ENCODE peak calls at places on chromosomes 4 and X, in six cellular contexts. One of them, this sample, is unnamed.

GRCh38 chr4:146095091-146095690 is 80.3 kb upstream of the LSM6 start:
- DNase-seq in mammary epithelial cell: peak; percentile 35
- DNase-seq in neural progenitor cell: peak; percentile 82
- DNase-seq in CD4-positive, CD25-positive, alpha-beta regulatory T cell: peak; percentile 3
- DNase-seq in foreskin fibroblast: peak; percentile 37
- DNase-seq in spleen: no peak
- DNase-seq in this sample: no peak

GRCh38 chr4:53908661-53909078 is 155.7 kb downstream of the CHIC2 start:
- DNase-seq in neural progenitor cell: peak; percentile 76
- DNase-seq in spleen: no peak
- DNase-seq in CD4-positive, CD25-positive, alpha-beta regulatory T cell: no peak
- DNase-seq in mammary epithelial cell: peak; percentile 86
- DNase-seq in foreskin fibroblast: peak; percentile 90
- DNase-seq in this sample: peak; percentile 79

GRCh38 chr4:141815646-141816045 is 179.3 kb downstream of the IL15 start:
- DNase-seq in CD4-positive, CD25-positive, alpha-beta regulatory T cell: no peak
- DNase-seq in neural progenitor cell: no peak
- DNase-seq in spleen: no peak
- DNase-seq in mammary epithelial cell: no peak
- DNase-seq in foreskin fibroblast: no peak
- DNase-seq in this sample: no peak

GRCh38 chr4:3243066-3243775 is 5.7 kb upstream of the MSANTD1 start:
- DNase-seq in CD4-positive, CD25-positive, alpha-beta regulatory T cell: no peak
- DNase-seq in spleen: no peak
- DNase-seq in mammary epithelial cell: no peak
- DNase-seq in neural progenitor cell: no peak
- DNase-seq in foreskin fibroblast: no peak
- DNase-seq in this sample: no peak

GRCh38 chrX:98523026-98523425 is 1639.3 kb downstream of the RPA4 start:
- DNase-seq in CD4-positive, CD25-positive, alpha-beta regulatory T cell: no peak
- DNase-seq in spleen: no peak
- DNase-seq in foreskin fibroblast: no peak
- DNase-seq in neural progenitor cell: peak; percentile 27
- DNase-seq in mammary epithelial cell: no peak
- DNase-seq in this sample: no peak

GRCh38 chr4:31620476-31620875 is 900.3 kb downstream of the PCDH7 start:
- DNase-seq in mammary epithelial cell: no peak
- DNase-seq in neural progenitor cell: no peak
- DNase-seq in foreskin fibroblast: no peak
- DNase-seq in spleen: no peak
- DNase-seq in CD4-positive, CD25-positive, alpha-beta regulatory T cell: no peak
- DNase-seq in this sample: no peak

GRCh38 chrX:48945517-48946348 is 11.7 kb downstream of the OTUD5 start:
- DNase-seq in mammary epithelial cell: peak; percentile 27
- DNase-seq in neural progenitor cell: peak; percentile 74
- DNase-seq in spleen: peak; percentile 88
- DNase-seq in CD4-positive, CD25-positive, alpha-beta regulatory T cell: peak; percentile 30
- DNase-seq in foreskin fibroblast: peak; percentile 26
- DNase-seq in this sample: no peak

GRCh38 chrX:8815460-8816065 is 14.4 kb upstream of the FAM9A start:
- DNase-seq in neural progenitor cell: peak; percentile 66
- DNase-seq in CD4-positive, CD25-positive, alpha-beta regulatory T cell: no peak
- DNase-seq in spleen: no peak
- DNase-seq in foreskin fibroblast: peak; percentile 13
- DNase-seq in mammary epithelial cell: peak; percentile 33
- DNase-seq in this sample: no peak

GRCh38 chr4:140568507-140569306 is at the start of gene UCP1:
- DNase-seq in spleen: no peak
- DNase-seq in neural progenitor cell: peak; percentile 81
- DNase-seq in foreskin fibroblast: peak; percentile 4
- DNase-seq in CD4-positive, CD25-positive, alpha-beta regulatory T cell: no peak
- DNase-seq in mammary epithelial cell: no peak
- DNase-seq in this sample: no peak

GRCh38 chr4:157294575-157294974 is 74.0 kb downstream of the GRIA2 start:
- DNase-seq in neural progenitor cell: no peak
- DNase-seq in spleen: no peak
- DNase-seq in mammary epithelial cell: no peak
- DNase-seq in foreskin fibroblast: no peak
- DNase-seq in CD4-positive, CD25-positive, alpha-beta regulatory T cell: no peak
- DNase-seq in this sample: no peak

GRCh38 chr4:75555294-75556164 is at the start of gene ODAPH:
- DNase-seq in spleen: no peak
- DNase-seq in foreskin fibroblast: peak; percentile 1
- DNase-seq in mammary epithelial cell: peak; percentile 90
- DNase-seq in neural progenitor cell: no peak
- DNase-seq in CD4-positive, CD25-positive, alpha-beta regulatory T cell: no peak
- DNase-seq in this sample: no peak

GRCh38 chr4:169682360-169683047 is 62.1 kb downstream of the CLCN3 start:
- DNase-seq in neural progenitor cell: no peak
- DNase-seq in CD4-positive, CD25-positive, alpha-beta regulatory T cell: no peak
- DNase-seq in foreskin fibroblast: peak; percentile 12
- DNase-seq in mammary epithelial cell: no peak
- DNase-seq in spleen: no peak
- DNase-seq in this sample: peak; percentile 36

GRCh38 chr4:144356941-144357381 is 216.4 kb upstream of the GYPA start:
- DNase-seq in neural progenitor cell: peak; percentile 65
- DNase-seq in CD4-positive, CD25-positive, alpha-beta regulatory T cell: no peak
- DNase-seq in foreskin fibroblast: no peak
- DNase-seq in mammary epithelial cell: no peak
- DNase-seq in spleen: no peak
- DNase-seq in this sample: no peak

GRCh38 chr4:20538922-20539321 is 161.3 kb upstream of the PACRGL start:
- DNase-seq in mammary epithelial cell: no peak
- DNase-seq in neural progenitor cell: no peak
- DNase-seq in spleen: no peak
- DNase-seq in foreskin fibroblast: no peak
- DNase-seq in CD4-positive, CD25-positive, alpha-beta regulatory T cell: no peak
- DNase-seq in this sample: no peak

GRCh38 chr4:119666653-119667091 is 38.1 kb upstream of the PDE5A start:
- DNase-seq in mammary epithelial cell: no peak
- DNase-seq in neural progenitor cell: peak; percentile 44
- DNase-seq in spleen: no peak
- DNase-seq in foreskin fibroblast: no peak
- DNase-seq in CD4-positive, CD25-positive, alpha-beta regulatory T cell: no peak
- DNase-seq in this sample: no peak

GRCh38 chr4:93016350-93016749 is 712.6 kb downstream of the GRID2 start:
- DNase-seq in mammary epithelial cell: no peak
- DNase-seq in CD4-positive, CD25-positive, alpha-beta regulatory T cell: no peak
- DNase-seq in neural progenitor cell: no peak
- DNase-seq in spleen: no peak
- DNase-seq in foreskin fibroblast: no peak
- DNase-seq in this sample: no peak

GRCh38 chr4:38531126-38531737 is 132.8 kb upstream of the KLF3 start:
- DNase-seq in spleen: no peak
- DNase-seq in mammary epithelial cell: no peak
- DNase-seq in CD4-positive, CD25-positive, alpha-beta regulatory T cell: no peak
- DNase-seq in foreskin fibroblast: no peak
- DNase-seq in neural progenitor cell: peak; percentile 45
- DNase-seq in this sample: no peak

GRCh38 chr4:29805871-29806480 is 914.2 kb upstream of the PCDH7 start:
- DNase-seq in foreskin fibroblast: no peak
- DNase-seq in spleen: no peak
- DNase-seq in mammary epithelial cell: no peak
- DNase-seq in CD4-positive, CD25-positive, alpha-beta regulatory T cell: no peak
- DNase-seq in neural progenitor cell: no peak
- DNase-seq in this sample: no peak

GRCh38 chr4:38562751-38563198 is 101.2 kb upstream of the KLF3 start:
- DNase-seq in spleen: no peak
- DNase-seq in CD4-positive, CD25-positive, alpha-beta regulatory T cell: no peak
- DNase-seq in mammary epithelial cell: peak; percentile 39
- DNase-seq in neural progenitor cell: no peak
- DNase-seq in foreskin fibroblast: no peak
- DNase-seq in this sample: no peak

GRCh38 chr4:89245459-89245858 is 62.1 kb downstream of the GPRIN3 start:
- DNase-seq in spleen: no peak
- DNase-seq in CD4-positive, CD25-positive, alpha-beta regulatory T cell: no peak
- DNase-seq in foreskin fibroblast: no peak
- DNase-seq in mammary epithelial cell: no peak
- DNase-seq in neural progenitor cell: no peak
- DNase-seq in this sample: no peak

GRCh38 chr4:15003891-15004700 is 1.8 kb downstream of the CPEB2 start:
- DNase-seq in mammary epithelial cell: peak; percentile 32
- DNase-seq in spleen: peak; percentile 95
- DNase-seq in foreskin fibroblast: no peak
- DNase-seq in neural progenitor cell: peak; percentile 73
- DNase-seq in CD4-positive, CD25-positive, alpha-beta regulatory T cell: peak; percentile 56
- DNase-seq in this sample: no peak

GRCh38 chr4:30605616-30606015 is 114.6 kb upstream of the PCDH7 start:
- DNase-seq in CD4-positive, CD25-positive, alpha-beta regulatory T cell: no peak
- DNase-seq in foreskin fibroblast: no peak
- DNase-seq in neural progenitor cell: no peak
- DNase-seq in spleen: no peak
- DNase-seq in mammary epithelial cell: no peak
- DNase-seq in this sample: no peak

GRCh38 chrX:19386679-19387078 is 43.0 kb downstream of the PDHA1 start:
- DNase-seq in neural progenitor cell: no peak
- DNase-seq in CD4-positive, CD25-positive, alpha-beta regulatory T cell: no peak
- DNase-seq in spleen: no peak
- DNase-seq in mammary epithelial cell: no peak
- DNase-seq in foreskin fibroblast: no peak
- DNase-seq in this sample: no peak

GRCh38 chrX:143663755-143664154 is 27.9 kb upstream of the SLITRK4 start:
- DNase-seq in CD4-positive, CD25-positive, alpha-beta regulatory T cell: no peak
- DNase-seq in neural progenitor cell: no peak
- DNase-seq in mammary epithelial cell: no peak
- DNase-seq in foreskin fibroblast: no peak
- DNase-seq in spleen: no peak
- DNase-seq in this sample: no peak

GRCh38 chrX:110703641-110704040 is 92.0 kb downstream of the CHRDL1 start:
- DNase-seq in foreskin fibroblast: no peak
- DNase-seq in mammary epithelial cell: no peak
- DNase-seq in neural progenitor cell: no peak
- DNase-seq in spleen: no peak
- DNase-seq in CD4-positive, CD25-positive, alpha-beta regulatory T cell: no peak
- DNase-seq in this sample: no peak
- H3K4me3 ChIP-seq in foreskin fibroblast: no peak overlapping the region
- H3K4me3 ChIP-seq in mammary epithelial cell: no peak overlapping the region
- H3K4me3 ChIP-seq in neural progenitor cell: no peak overlapping the region
- H3K4me3 ChIP-seq in spleen: no peak overlapping the region
- H3K4me3 ChIP-seq in CD4-positive, CD25-positive, alpha-beta regulatory T cell: no peak overlapping the region
- H3K4me3 ChIP-seq in this sample: no peak overlapping the region

GRCh38 chr4:107736924-107737448 is 17.0 kb upstream of the PAPSS1 start:
- DNase-seq in neural progenitor cell: peak; percentile 81
- DNase-seq in CD4-positive, CD25-positive, alpha-beta regulatory T cell: peak; percentile 28
- DNase-seq in foreskin fibroblast: peak; percentile 42
- DNase-seq in spleen: no peak
- DNase-seq in mammary epithelial cell: no peak
- DNase-seq in this sample: no peak

GRCh38 chr4:107737470-107737869 is 17.4 kb upstream of the PAPSS1 start:
- DNase-seq in spleen: no peak
- DNase-seq in neural progenitor cell: no peak
- DNase-seq in CD4-positive, CD25-positive, alpha-beta regulatory T cell: no peak
- DNase-seq in foreskin fibroblast: no peak
- DNase-seq in mammary epithelial cell: no peak
- DNase-seq in this sample: no peak

GRCh38 chr4:107733431-107733925 is 13.4 kb upstream of the PAPSS1 start:
- DNase-seq in CD4-positive, CD25-positive, alpha-beta regulatory T cell: no peak
- DNase-seq in neural progenitor cell: no peak
- DNase-seq in foreskin fibroblast: no peak
- DNase-seq in spleen: no peak
- DNase-seq in mammary epithelial cell: no peak
- DNase-seq in this sample: no peak

GRCh38 chr4:107736037-107736436 is 16.0 kb upstream of the PAPSS1 start:
- DNase-seq in foreskin fibroblast: no peak
- DNase-seq in CD4-positive, CD25-positive, alpha-beta regulatory T cell: no peak
- DNase-seq in mammary epithelial cell: no peak
- DNase-seq in neural progenitor cell: no peak
- DNase-seq in spleen: no peak
- DNase-seq in this sample: no peak

GRCh38 chr4:107734120-107734519 is 14.1 kb upstream of the PAPSS1 start:
- DNase-seq in CD4-positive, CD25-positive, alpha-beta regulatory T cell: no peak
- DNase-seq in mammary epithelial cell: no peak
- DNase-seq in neural progenitor cell: peak; percentile 74
- DNase-seq in foreskin fibroblast: no peak
- DNase-seq in spleen: no peak
- DNase-seq in this sample: no peak
- H3K4me3 ChIP-seq in CD4-positive, CD25-positive, alpha-beta regulatory T cell: no peak overlapping the region
- H3K4me3 ChIP-seq in mammary epithelial cell: no peak overlapping the region
- H3K4me3 ChIP-seq in neural progenitor cell: no peak overlapping the region
- H3K4me3 ChIP-seq in foreskin fibroblast: no peak overlapping the region
- H3K4me3 ChIP-seq in spleen: no peak overlapping the region
- H3K4me3 ChIP-seq in this sample: no peak overlapping the region

DNA sequence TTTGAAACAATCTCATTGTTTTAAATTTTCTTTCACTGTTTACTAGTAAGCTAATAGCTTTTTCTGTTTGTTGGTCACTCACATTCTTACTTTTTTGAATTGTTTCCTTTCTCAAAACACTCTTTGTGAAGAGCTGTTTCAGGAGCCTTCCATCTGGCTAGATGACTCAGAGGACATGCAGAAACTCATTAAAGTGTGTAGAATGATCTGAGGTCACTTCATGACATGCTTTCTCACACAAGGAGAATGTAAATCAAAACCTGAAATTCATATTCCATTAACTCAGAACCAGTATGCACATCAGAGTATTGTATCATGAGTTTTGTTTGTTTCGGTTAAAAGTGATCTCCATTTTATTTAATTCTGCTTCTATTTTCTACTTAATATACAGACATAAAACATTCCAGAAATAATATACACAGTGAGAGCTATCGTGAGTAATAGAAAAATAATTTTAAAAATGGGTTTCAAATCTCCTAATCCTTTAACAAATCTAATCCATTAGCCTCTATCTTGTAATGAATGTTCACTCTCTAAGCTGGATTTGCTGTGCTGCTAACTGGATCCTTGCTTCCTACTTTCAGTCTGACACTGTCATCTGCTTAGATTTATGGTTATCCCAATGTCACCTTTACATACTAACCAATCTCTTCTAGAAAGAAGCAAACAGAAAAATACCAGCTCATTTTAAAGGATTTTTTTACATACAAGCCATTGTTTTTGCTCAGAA is 449.6 kb downstream of the FSTL5 start:
- DNase-seq in neural progenitor cell: no peak
- DNase-seq in spleen: no peak
- DNase-seq in foreskin fibroblast: peak; percentile 84
- DNase-seq in CD4-positive, CD25-positive, alpha-beta regulatory T cell: no peak
- DNase-seq in mammary epithelial cell: peak; percentile 95
- DNase-seq in this sample: peak; percentile 53
- H3K4me3 ChIP-seq in neural progenitor cell: no peak overlapping the region
- H3K4me3 ChIP-seq in spleen: no peak overlapping the region
- H3K4me3 ChIP-seq in foreskin fibroblast: no peak overlapping the region
- H3K4me3 ChIP-seq in CD4-positive, CD25-positive, alpha-beta regulatory T cell: no peak overlapping the region
- H3K4me3 ChIP-seq in mammary epithelial cell: peak overlapping the region; percentile 9
- H3K4me3 ChIP-seq in this sample: no peak overlapping the region

DNA sequence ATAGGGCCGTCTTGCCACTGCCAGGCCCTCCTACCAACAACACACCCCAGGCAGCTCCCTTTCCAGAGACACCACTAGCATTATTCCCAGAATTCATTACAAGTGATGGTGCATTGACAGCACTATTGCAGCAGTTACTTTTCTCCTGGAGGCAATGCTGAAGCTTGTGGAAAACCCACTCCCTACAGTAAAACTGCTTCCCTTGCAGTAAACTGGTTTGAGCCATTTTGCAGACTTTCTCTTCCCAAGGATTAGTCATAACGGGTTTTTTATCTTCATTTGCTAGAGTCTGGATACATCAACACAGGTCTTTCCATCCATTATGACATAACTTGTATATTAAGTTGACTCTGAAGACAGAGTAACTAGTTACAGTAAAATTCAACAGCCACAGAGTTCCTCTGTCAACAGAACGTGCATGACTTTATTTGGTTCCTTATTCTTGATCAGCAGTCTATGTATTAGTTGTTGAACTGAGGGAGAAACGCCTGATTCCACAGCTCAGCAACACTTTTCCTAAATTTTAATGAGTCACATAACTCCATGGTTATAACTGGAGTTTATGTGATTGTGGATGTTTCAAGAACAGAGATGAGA is 2.2 kb downstream of the ANKRD50 start:
- DNase-seq in mammary epithelial cell: peak; percentile 27
- DNase-seq in CD4-positive, CD25-positive, alpha-beta regulatory T cell: no peak
- DNase-seq in spleen: no peak
- DNase-seq in neural progenitor cell: peak; percentile 1
- DNase-seq in foreskin fibroblast: no peak
- DNase-seq in this sample: no peak
- H3K4me3 ChIP-seq in mammary epithelial cell: peak overlapping the region; percentile 80
- H3K4me3 ChIP-seq in CD4-positive, CD25-positive, alpha-beta regulatory T cell: no peak overlapping the region
- H3K4me3 ChIP-seq in spleen: no peak overlapping the region
- H3K4me3 ChIP-seq in neural progenitor cell: peak overlapping the region; percentile 59
- H3K4me3 ChIP-seq in foreskin fibroblast: peak overlapping the region; percentile 91
- H3K4me3 ChIP-seq in this sample: peak overlapping the region; percentile 77

This sample was measured in AG04449.